ENCODE peak calls at places on chromosomes 11 and 22, in four cellular contexts. One of them, this sample, is unnamed.

GRCh38 chr11:116384876-116385275 is 387.9 kb downstream of the BUD13 start:
- DNase-seq in H1: no peak
- DNase-seq in mesendoderm: no peak
- DNase-seq in IMR-90: no peak
- DNase-seq in this sample: no peak

GRCh38 chr11:27545946-27546345 is 39.4 kb upstream of the LIN7C start:
- DNase-seq in mesendoderm: no peak
- DNase-seq in H1: no peak
- DNase-seq in IMR-90: no peak
- DNase-seq in this sample: no peak

GRCh38 chr11:94793822-94794221 is 25.7 kb downstream of the AMOTL1 start:
- DNase-seq in mesendoderm: no peak
- DNase-seq in H1: no peak
- DNase-seq in IMR-90: peak
- DNase-seq in this sample: no peak

GRCh38 chr22:43798492-43798891 is 13.6 kb downstream of the EFCAB6 start:
- DNase-seq in H1: no peak
- DNase-seq in mesendoderm: no peak
- DNase-seq in IMR-90: peak
- DNase-seq in this sample: no peak

GRCh38 chr11:130480721-130481140 is 32.3 kb downstream of the ADAMTS15 start:
- DNase-seq in mesendoderm: no peak
- DNase-seq in H1: no peak
- DNase-seq in IMR-90: peak
- DNase-seq in this sample: no peak

GRCh38 chr11:88337342-88338222 is at the start of gene CTSC:
- DNase-seq in IMR-90: peak
- DNase-seq in H1: peak
- DNase-seq in mesendoderm: peak
- DNase-seq in this sample: peak

GRCh38 chr11:102367364-102367763 is 20.4 kb downstream of the BIRC2 start:
- DNase-seq in IMR-90: peak
- DNase-seq in mesendoderm: no peak
- DNase-seq in H1: no peak
- DNase-seq in this sample: no peak

GRCh38 chr22:17824452-17824851 is 50.2 kb upstream of the BID start:
- DNase-seq in mesendoderm: no peak
- DNase-seq in H1: no peak
- DNase-seq in IMR-90: no peak
- DNase-seq in this sample: no peak

GRCh38 chr11:15967966-15968365 is 388.4 kb downstream of the SOX6 start:
- DNase-seq in IMR-90: peak
- DNase-seq in mesendoderm: no peak
- DNase-seq in H1: no peak
- DNase-seq in this sample: no peak

GRCh38 chr22:29092243-29092642 is 19.4 kb downstream of the KREMEN1 start:
- DNase-seq in H1: no peak
- DNase-seq in IMR-90: no peak
- DNase-seq in mesendoderm: no peak
- DNase-seq in this sample: no peak

GRCh38 chr11:111729441-111729840 is 36.7 kb downstream of the PPP2R1B start:
- DNase-seq in IMR-90: peak
- DNase-seq in H1: no peak
- DNase-seq in mesendoderm: no peak
- DNase-seq in this sample: no peak

GRCh38 chr11:39442177-39442576 is 2017.3 kb downstream of the LRRC4C start:
- DNase-seq in mesendoderm: no peak
- DNase-seq in IMR-90: no peak
- DNase-seq in H1: no peak
- DNase-seq in this sample: no peak

GRCh38 chr11:83174008-83174407 is 17.1 kb downstream of the PCF11 start:
- DNase-seq in H1: no peak
- DNase-seq in IMR-90: no peak
- DNase-seq in mesendoderm: no peak
- DNase-seq in this sample: no peak

GRCh38 chr11:73889019-73889418 is 12.2 kb downstream of the PAAF1 start:
- DNase-seq in H1: no peak
- DNase-seq in IMR-90: peak
- DNase-seq in mesendoderm: no peak
- DNase-seq in this sample: no peak

GRCh38 chr11:92417326-92417725 is 192.7 kb downstream of the FAT3 start:
- DNase-seq in H1: no peak
- DNase-seq in mesendoderm: no peak
- DNase-seq in IMR-90: no peak
- DNase-seq in this sample: no peak

GRCh38 chr22:30947821-30948454 is 20.6 kb downstream of the MORC2 start:
- DNase-seq in IMR-90: peak
- DNase-seq in mesendoderm: peak
- DNase-seq in H1: no peak
- DNase-seq in this sample: no peak

GRCh38 chr11:93570759-93571413 is 27.7 kb upstream of the SMCO4 start:
- DNase-seq in H1: no peak
- DNase-seq in IMR-90: peak
- DNase-seq in mesendoderm: peak
- DNase-seq in this sample: no peak

GRCh38 chr11:61966673-61967176 is 709 bp downstream of the FTH1 start:
- DNase-seq in H1: no peak
- DNase-seq in mesendoderm: peak
- DNase-seq in IMR-90: no peak
- DNase-seq in this sample: no peak

GRCh38 chr11:61917043-61917356 is 366 bp downstream of the RAB3IL1 start:
- DNase-seq in IMR-90: no peak
- DNase-seq in H1: no peak
- DNase-seq in mesendoderm: no peak
- DNase-seq in this sample: no peak

GRCh38 chr22:29002603-29003002 is 59.0 kb downstream of the C22orf31 start:
- DNase-seq in H1: no peak
- DNase-seq in IMR-90: no peak
- DNase-seq in mesendoderm: no peak
- DNase-seq in this sample: no peak

GRCh38 chr11:76073716-76074115 is 132.6 kb downstream of the WNT11 start:
- DNase-seq in H1: no peak
- DNase-seq in mesendoderm: no peak
- DNase-seq in IMR-90: peak
- DNase-seq in this sample: no peak

GRCh38 chr11:127919206-127920000 is 668.0 kb downstream of the ETS1 start:
- DNase-seq in H1: no peak
- DNase-seq in mesendoderm: no peak
- DNase-seq in IMR-90: peak
- DNase-seq in this sample: no peak

GRCh38 chr11:426851-427250 is 12.1 kb upstream of the SIGIRR start:
- DNase-seq in H1: no peak
- DNase-seq in mesendoderm: no peak
- DNase-seq in IMR-90: no peak
- DNase-seq in this sample: no peak

GRCh38 chr11:105466582-105467228 is 143.2 kb upstream of the GRIA4 start:
- DNase-seq in IMR-90: peak
- DNase-seq in H1: no peak
- DNase-seq in mesendoderm: no peak
- DNase-seq in this sample: no peak

GRCh38 chr11:77441409-77441808 is 32.5 kb downstream of the PAK1 start:
- DNase-seq in IMR-90: no peak
- DNase-seq in H1: no peak
- DNase-seq in mesendoderm: no peak
- DNase-seq in this sample: no peak

GRCh38 chr22:29093501-29093921 is 20.7 kb downstream of the KREMEN1 start:
- DNase-seq in IMR-90: peak
- DNase-seq in mesendoderm: no peak
- DNase-seq in H1: no peak
- DNase-seq in this sample: no peak

GRCh38 chr11:85725510-85726258 is 39.7 kb upstream of the CCDC89 start:
- DNase-seq in mesendoderm: peak
- DNase-seq in H1: no peak
- DNase-seq in IMR-90: peak
- DNase-seq in this sample: no peak

GRCh38 chr11:12469451-12469850 is 92.1 kb downstream of the PARVA start:
- DNase-seq in IMR-90: peak
- DNase-seq in mesendoderm: no peak
- DNase-seq in H1: no peak
- DNase-seq in this sample: no peak

GRCh38 chr11:69573751-69574382 is 67.1 kb upstream of the CCND1 start:
- DNase-seq in IMR-90: no peak
- DNase-seq in mesendoderm: no peak
- DNase-seq in H1: no peak
- DNase-seq in this sample: no peak

GRCh38 chr22:30332994-30333706 is 6.4 kb upstream of the TBC1D10A start:
- DNase-seq in IMR-90: no peak
- DNase-seq in H1: no peak
- DNase-seq in mesendoderm: no peak
- DNase-seq in this sample: no peak

GRCh38 chr11:37916331-37916730 is 1318.3 kb upstream of the RAG2 start:
- DNase-seq in mesendoderm: peak
- DNase-seq in IMR-90: no peak
- DNase-seq in H1: no peak
- DNase-seq in this sample: no peak

GRCh38 chr11:112166561-112166960 is 611 bp upstream of the TEX12 start:
- DNase-seq in IMR-90: no peak
- DNase-seq in mesendoderm: no peak
- DNase-seq in H1: no peak
- DNase-seq in this sample: no peak

GRCh38 chr11:15793032-15793996 is 563.0 kb downstream of the SOX6 start:
- DNase-seq in mesendoderm: no peak
- DNase-seq in IMR-90: peak
- DNase-seq in H1: no peak
- DNase-seq in this sample: no peak

GRCh38 chr22:49370841-49371301 is 456.8 kb downstream of the BRD1 start:
- DNase-seq in mesendoderm: no peak
- DNase-seq in H1: peak
- DNase-seq in IMR-90: no peak
- DNase-seq in this sample: peak

DNA sequence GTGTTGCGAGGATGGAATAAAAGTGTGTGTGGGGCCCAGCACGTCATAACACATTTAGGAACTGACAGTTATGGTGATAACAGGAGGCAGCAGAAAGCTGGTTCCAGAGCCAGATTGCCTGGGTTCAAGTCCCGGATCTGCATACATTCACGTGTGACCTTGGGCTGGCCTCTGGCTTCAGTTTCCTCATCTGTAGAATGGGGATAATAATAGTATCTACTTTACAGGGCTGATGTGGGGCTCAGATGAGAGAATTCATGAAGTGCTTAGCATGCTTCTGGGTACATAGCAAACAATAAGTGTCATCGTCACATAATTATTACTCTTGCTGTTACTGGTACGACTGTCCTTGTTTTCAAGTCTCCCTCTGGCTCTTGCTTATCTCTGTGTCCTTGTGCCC is 97.3 kb downstream of the KIAA1671 start:
- DNase-seq in mesendoderm: no peak
- DNase-seq in H1: no peak
- DNase-seq in IMR-90: no peak
- DNase-seq in this sample: no peak
- H3K56ac ChIP-seq in mesendoderm: no peak
- H3K56ac ChIP-seq in H1: no peak
- H3K56ac ChIP-seq in IMR-90: no peak
- H3K56ac ChIP-seq in this sample: no peak

DNA sequence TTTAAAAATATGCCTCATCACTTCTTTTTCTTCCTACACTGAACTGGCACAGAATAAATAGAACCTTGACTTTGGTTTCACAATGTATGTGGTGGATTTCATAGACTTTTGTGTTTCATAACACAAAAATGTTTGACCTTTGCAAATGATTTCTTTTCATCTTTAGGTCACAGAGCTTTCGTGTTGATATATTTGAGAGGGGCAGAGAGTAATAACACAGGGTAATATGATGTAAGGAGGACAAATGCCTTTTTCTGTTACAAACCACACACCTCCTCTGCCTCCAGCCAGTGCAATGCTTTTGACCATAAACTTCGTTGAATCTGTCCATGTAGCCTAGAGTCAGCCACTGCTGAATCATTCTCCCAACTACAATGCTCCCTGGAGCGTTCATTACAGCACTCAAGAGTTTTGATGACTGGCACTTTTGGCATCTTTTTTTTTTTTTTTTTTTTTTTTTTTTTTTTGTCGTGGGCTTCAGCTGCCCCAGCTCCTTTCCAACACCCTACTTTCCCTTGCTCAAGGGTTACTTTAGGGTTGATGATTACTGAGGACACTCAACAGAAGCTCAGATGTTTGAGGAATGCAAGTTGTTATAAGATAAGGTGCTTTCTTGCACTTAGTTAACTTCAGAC is 11.4 kb upstream of the CAT start:
- DNase-seq in H1: no peak
- DNase-seq in IMR-90: peak
- DNase-seq in mesendoderm: peak
- DNase-seq in this sample: no peak
- H3K56ac ChIP-seq in H1: no peak
- H3K56ac ChIP-seq in IMR-90: no peak
- H3K56ac ChIP-seq in mesendoderm: no peak
- H3K56ac ChIP-seq in this sample: no peak

DNA sequence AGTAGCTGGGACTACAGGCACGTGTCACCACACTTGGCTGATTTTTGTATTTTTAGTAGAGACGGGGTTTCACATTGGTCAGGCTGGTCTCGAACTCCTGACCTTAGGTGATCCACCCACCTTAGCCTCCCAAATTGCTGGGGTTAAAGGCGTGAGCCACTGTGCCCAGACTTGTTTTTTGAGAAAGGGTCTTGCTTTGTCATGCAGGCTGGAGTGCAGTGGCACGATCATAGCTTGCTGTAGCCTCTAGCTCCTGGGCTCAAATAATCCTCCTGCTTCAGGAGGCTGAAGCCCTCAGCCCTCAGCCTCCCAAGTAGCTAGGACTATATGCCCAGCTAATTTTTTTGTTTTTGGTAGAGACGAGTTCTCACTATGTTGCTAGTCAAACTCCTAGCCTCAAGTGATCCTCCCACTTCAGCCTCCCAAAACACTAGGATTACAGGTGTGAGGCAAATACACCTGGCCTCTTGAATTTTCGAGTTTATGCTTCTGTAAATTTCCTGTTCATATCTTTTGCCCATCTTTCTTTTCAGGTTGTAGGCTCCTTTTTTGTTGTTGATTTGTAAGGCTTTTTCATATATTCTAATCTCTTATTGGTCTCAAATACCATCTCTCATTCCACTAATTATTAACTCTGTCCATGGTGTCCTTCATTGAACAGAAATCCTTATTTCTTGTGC is 3.4 kb upstream of the RBM4B start:
- DNase-seq in mesendoderm: no peak
- DNase-seq in H1: no peak
- DNase-seq in IMR-90: no peak
- DNase-seq in this sample: no peak
- H3K56ac ChIP-seq in mesendoderm: no peak
- H3K56ac ChIP-seq in H1: no peak
- H3K56ac ChIP-seq in IMR-90: no peak
- H3K56ac ChIP-seq in this sample: no peak

DNA sequence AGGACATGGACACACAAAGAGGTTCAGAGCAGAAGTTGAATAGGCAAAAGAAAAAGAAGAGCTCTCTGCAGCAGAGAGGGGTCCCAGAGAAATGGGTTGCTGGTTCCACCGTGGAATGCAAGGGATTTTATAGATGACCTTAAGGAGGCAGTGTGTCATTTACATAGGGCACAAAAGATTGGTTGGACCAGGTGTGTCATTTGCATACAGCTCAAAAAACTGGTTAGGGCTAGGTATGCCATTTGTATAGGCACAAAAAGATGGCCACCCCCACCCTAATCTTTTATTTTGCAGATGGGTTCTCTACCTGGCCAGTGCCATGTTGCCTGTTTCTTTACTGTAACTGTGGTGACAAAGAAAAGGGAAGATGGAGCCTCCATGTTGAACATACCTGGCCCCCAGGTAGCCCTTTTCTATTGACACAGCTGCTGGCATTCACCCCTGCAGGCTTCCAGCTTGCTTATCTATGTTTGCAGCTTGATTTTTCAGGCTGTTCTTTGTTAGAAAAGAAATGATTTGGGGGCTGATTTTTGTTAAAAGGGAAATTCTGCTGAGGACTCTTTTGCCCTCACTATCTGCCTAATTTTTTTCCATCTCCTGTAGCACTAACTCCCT is 3.1 kb upstream of the CAVIN3 start:
- DNase-seq in H1: no peak
- DNase-seq in IMR-90: no peak
- DNase-seq in mesendoderm: no peak
- DNase-seq in this sample: peak
- H3K56ac ChIP-seq in H1: no peak
- H3K56ac ChIP-seq in IMR-90: no peak
- H3K56ac ChIP-seq in mesendoderm: no peak
- H3K56ac ChIP-seq in this sample: no peak